ENCODE peak calls at places on chromosomes 12 and 14, in six cellular contexts. One of them, this sample, is unnamed.
A peak's percentile ranks its signal among the peaks of the same experiment; 100 is the strongest.

GRCh38 chr12:2624543-2625266 is 170.1 kb upstream of the FKBP4 start:
- DNase-seq in K562: peak; percentile 48
- DNase-seq in GM12892: no peak
- DNase-seq in H1: peak; percentile 62
- DNase-seq in HepG2: no peak
- DNase-seq in GM12878: no peak
- DNase-seq in this sample: no peak

GRCh38 chr14:95253039-95253620 is 66.6 kb downstream of the CLMN start:
- DNase-seq in K562: no peak
- DNase-seq in GM12892: no peak
- DNase-seq in H1: no peak
- DNase-seq in HepG2: no peak
- DNase-seq in GM12878: no peak
- DNase-seq in this sample: no peak

GRCh38 chr12:92141585-92142244 is 3.9 kb downstream of the BTG1 start:
- DNase-seq in K562: no peak
- DNase-seq in GM12892: no peak
- DNase-seq in H1: no peak
- DNase-seq in HepG2: no peak
- DNase-seq in GM12878: no peak
- DNase-seq in this sample: no peak

GRCh38 chr12:30753761-30754382 is 879 bp downstream of the CAPRIN2 start:
- DNase-seq in K562: peak; percentile 14
- DNase-seq in GM12892: no peak
- DNase-seq in H1: no peak
- DNase-seq in HepG2: no peak
- DNase-seq in GM12878: no peak
- DNase-seq in this sample: no peak

GRCh38 chr14:96204151-96205058 is at the start of gene BDKRB2:
- DNase-seq in K562: no peak
- DNase-seq in GM12892: no peak
- DNase-seq in H1: peak; percentile 17
- DNase-seq in HepG2: peak; percentile 54
- DNase-seq in GM12878: no peak
- DNase-seq in this sample: no peak

GRCh38 chr12:71014180-71014785 is 93.7 kb upstream of the PTPRR start:
- DNase-seq in K562: peak; percentile 29
- DNase-seq in GM12892: no peak
- DNase-seq in H1: no peak
- DNase-seq in HepG2: peak; percentile 5
- DNase-seq in GM12878: no peak
- DNase-seq in this sample: no peak

GRCh38 chr14:99509871-99510555 is 28.8 kb downstream of the CCNK start:
- DNase-seq in K562: no peak
- DNase-seq in GM12892: no peak
- DNase-seq in H1: no peak
- DNase-seq in HepG2: no peak
- DNase-seq in GM12878: no peak
- DNase-seq in this sample: no peak

GRCh38 chr14:80426686-80427085 is 215.4 kb upstream of the DIO2 start:
- DNase-seq in K562: no peak
- DNase-seq in GM12892: no peak
- DNase-seq in H1: no peak
- DNase-seq in HepG2: no peak
- DNase-seq in GM12878: no peak
- DNase-seq in this sample: no peak

GRCh38 chr12:119645535-119646059 is 22.3 kb upstream of the PRKAB1 start:
- DNase-seq in K562: no peak
- DNase-seq in GM12892: no peak
- DNase-seq in H1: no peak
- DNase-seq in HepG2: no peak
- DNase-seq in GM12878: no peak
- DNase-seq in this sample: no peak

GRCh38 chr14:67943947-67944346 is 124.4 kb downstream of the RAD51B start:
- DNase-seq in K562: peak; percentile 79
- DNase-seq in GM12892: peak; percentile 13
- DNase-seq in H1: peak; percentile 15
- DNase-seq in HepG2: peak; percentile 73
- DNase-seq in GM12878: peak; percentile 49
- DNase-seq in this sample: peak; percentile 15

GRCh38 chr12:4148418-4149056 is 125.0 kb upstream of the CCND2 start:
- DNase-seq in K562: no peak
- DNase-seq in GM12892: no peak
- DNase-seq in H1: no peak
- DNase-seq in HepG2: no peak
- DNase-seq in GM12878: peak; percentile 93
- DNase-seq in this sample: no peak

GRCh38 chr12:42568952-42569916 is 20.3 kb downstream of the PRICKLE1 start:
- DNase-seq in K562: peak; percentile 61
- DNase-seq in GM12892: no peak
- DNase-seq in H1: no peak
- DNase-seq in HepG2: peak; percentile 30
- DNase-seq in GM12878: peak; percentile 38
- DNase-seq in this sample: no peak

GRCh38 chr12:69934011-69934410 is 109.0 kb downstream of the MYRFL start:
- DNase-seq in K562: no peak
- DNase-seq in GM12892: no peak
- DNase-seq in H1: no peak
- DNase-seq in HepG2: no peak
- DNase-seq in GM12878: no peak
- DNase-seq in this sample: no peak

GRCh38 chr14:56752428-56752827 is 57.9 kb downstream of the OTX2 start:
- DNase-seq in K562: no peak
- DNase-seq in GM12892: no peak
- DNase-seq in H1: no peak
- DNase-seq in HepG2: no peak
- DNase-seq in GM12878: no peak
- DNase-seq in this sample: no peak

GRCh38 chr12:51430196-51430895 is 5.7 kb downstream of the SLC4A8 start:
- DNase-seq in K562: no peak
- DNase-seq in GM12892: no peak
- DNase-seq in H1: no peak
- DNase-seq in HepG2: peak; percentile 49
- DNase-seq in GM12878: no peak
- DNase-seq in this sample: no peak

DNA sequence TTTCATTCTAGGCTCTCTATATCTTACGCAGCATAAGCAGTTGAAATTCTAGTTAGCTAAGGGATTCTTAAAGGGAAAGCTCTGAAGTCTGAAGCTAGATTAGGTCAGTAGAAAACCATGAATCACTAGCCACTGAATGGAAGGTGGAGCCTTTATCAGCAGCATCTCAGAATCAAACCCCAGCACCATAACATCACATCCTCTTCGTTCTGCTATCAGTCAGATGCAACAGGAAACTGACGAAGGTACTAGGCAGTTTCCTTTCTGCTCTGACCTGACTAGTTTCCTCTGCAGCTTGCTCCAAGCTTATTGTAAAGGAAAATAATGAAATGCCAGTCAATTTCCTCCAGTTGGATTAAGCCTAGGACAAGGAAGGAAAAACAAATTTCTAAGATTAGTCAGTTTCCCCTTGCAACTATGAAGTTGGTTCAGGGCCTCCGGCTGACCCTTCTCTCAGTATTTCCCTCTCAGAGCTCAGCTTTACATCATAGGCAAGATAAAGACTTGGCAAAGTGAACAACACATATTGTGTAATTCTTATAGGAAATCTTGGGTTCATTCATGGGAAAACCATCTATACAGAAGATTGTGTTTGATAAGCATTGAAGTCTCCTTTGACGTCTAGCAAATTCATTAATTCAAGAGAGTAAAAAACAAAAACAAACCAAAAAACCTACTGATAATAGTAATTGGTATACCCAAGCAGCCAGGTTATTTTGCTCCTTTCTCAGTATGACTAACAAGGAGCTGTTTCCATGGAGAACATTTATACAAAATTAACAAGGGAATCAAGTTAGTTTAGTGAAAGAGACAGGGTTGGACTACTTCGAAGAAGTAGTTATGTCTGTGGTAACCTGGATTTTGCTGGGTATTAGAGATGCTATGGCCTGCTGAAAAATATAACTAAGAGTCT is 43.4 kb upstream of the CFAP54 start:
- DNase-seq in K562: peak; percentile 75
- DNase-seq in GM12892: peak; percentile 23
- DNase-seq in H1: no peak
- DNase-seq in HepG2: no peak
- DNase-seq in GM12878: peak; percentile 53
- DNase-seq in this sample: peak; percentile 35
- TF ChIP-seq POLR2AphosphoS5 in K562: no peak
- TF ChIP-seq POLR2AphosphoS5 in GM12892: no peak
- TF ChIP-seq POLR2AphosphoS5 in H1: no peak
- TF ChIP-seq POLR2AphosphoS5 in HepG2: no peak
- TF ChIP-seq POLR2AphosphoS5 in GM12878: no peak
- TF ChIP-seq POLR2AphosphoS5 in this sample: no peak

GRCh38 chr14:54756656-54757392 is 145.8 kb downstream of the GCH1 start:
- DNase-seq in K562: no peak
- DNase-seq in GM12892: no peak
- DNase-seq in H1: no peak
- DNase-seq in HepG2: no peak
- DNase-seq in GM12878: no peak
- DNase-seq in this sample: no peak
- TF ChIP-seq POLR2A in K562: no peak
- TF ChIP-seq POLR2A in GM12892: no peak
- TF ChIP-seq POLR2A in H1: no peak
- TF ChIP-seq POLR2A in HepG2: no peak
- TF ChIP-seq POLR2A in GM12878: no peak
- TF ChIP-seq POLR2A in this sample: no peak

GRCh38 chr14:89400529-89400928 is 16.5 kb downstream of the FOXN3 start:
- DNase-seq in K562: no peak
- DNase-seq in GM12892: no peak
- DNase-seq in H1: no peak
- DNase-seq in HepG2: no peak
- DNase-seq in GM12878: no peak
- DNase-seq in this sample: no peak

GRCh38 chr14:89397569-89397968 is 19.5 kb downstream of the FOXN3 start:
- DNase-seq in K562: no peak
- DNase-seq in GM12892: no peak
- DNase-seq in H1: no peak
- DNase-seq in HepG2: no peak
- DNase-seq in GM12878: no peak
- DNase-seq in this sample: no peak

GRCh38 chr14:89401241-89401640 is 15.8 kb downstream of the FOXN3 start:
- DNase-seq in K562: no peak
- DNase-seq in GM12892: no peak
- DNase-seq in H1: no peak
- DNase-seq in HepG2: no peak
- DNase-seq in GM12878: no peak
- DNase-seq in this sample: no peak

GRCh38 chr14:89399157-89399556 is 17.9 kb downstream of the FOXN3 start:
- DNase-seq in K562: no peak
- DNase-seq in GM12892: no peak
- DNase-seq in H1: no peak
- DNase-seq in HepG2: no peak
- DNase-seq in GM12878: no peak
- DNase-seq in this sample: no peak

DNA sequence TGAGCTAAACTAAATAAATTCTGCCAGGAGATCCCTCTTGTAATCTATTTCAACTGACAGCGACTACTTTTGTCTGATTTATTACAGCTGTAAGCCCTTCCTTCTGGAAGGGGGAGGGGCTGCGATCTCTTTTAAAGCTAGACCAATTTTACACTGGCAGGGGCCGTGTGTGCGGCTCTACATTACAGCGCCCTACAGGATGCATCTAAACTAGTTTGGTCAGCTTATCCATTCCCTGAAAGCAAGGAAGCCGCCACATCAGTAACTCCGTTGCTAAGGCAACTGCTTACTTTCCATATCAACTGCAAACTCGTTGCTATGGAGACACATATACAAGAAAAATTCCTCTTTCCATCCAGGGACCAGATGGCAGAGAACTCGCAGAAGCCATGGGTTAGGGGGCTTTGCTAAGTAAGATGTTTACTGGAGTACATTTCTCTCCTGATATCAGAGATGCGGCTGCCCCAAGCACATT is 17.4 kb downstream of the FOXN3 start:
- DNase-seq in K562: no peak
- DNase-seq in GM12892: no peak
- DNase-seq in H1: no peak
- DNase-seq in HepG2: peak; percentile 29
- DNase-seq in GM12878: no peak
- DNase-seq in this sample: no peak
- TF ChIP-seq TAF1 in K562: no peak
- TF ChIP-seq TAF1 in GM12892: no peak
- TF ChIP-seq TAF1 in H1: no peak
- TF ChIP-seq TAF1 in HepG2: no peak
- TF ChIP-seq TAF1 in GM12878: no peak
- TF ChIP-seq TAF1 in this sample: no peak

GRCh38 chr14:73744175-73744867 is 30.1 kb upstream of the PNMA1 start:
- DNase-seq in K562: no peak
- DNase-seq in GM12892: no peak
- DNase-seq in H1: no peak
- DNase-seq in HepG2: no peak
- DNase-seq in GM12878: no peak
- DNase-seq in this sample: no peak

GRCh38 chr14:73743431-73743931 is 29.3 kb upstream of the PNMA1 start:
- DNase-seq in K562: peak; percentile 49
- DNase-seq in GM12892: peak; percentile 66
- DNase-seq in H1: no peak
- DNase-seq in HepG2: no peak
- DNase-seq in GM12878: no peak
- DNase-seq in this sample: peak; percentile 56

GRCh38 chr14:73746540-73747385 is 32.6 kb upstream of the PNMA1 start:
- DNase-seq in K562: no peak
- DNase-seq in GM12892: no peak
- DNase-seq in H1: no peak
- DNase-seq in HepG2: no peak
- DNase-seq in GM12878: no peak
- DNase-seq in this sample: no peak

GRCh38 chr14:73745571-73746539 is 31.7 kb upstream of the PNMA1 start:
- DNase-seq in K562: no peak
- DNase-seq in GM12892: no peak
- DNase-seq in H1: no peak
- DNase-seq in HepG2: no peak
- DNase-seq in GM12878: no peak
- DNase-seq in this sample: no peak

GRCh38 chr14:73744874-73745529 is 30.8 kb upstream of the PNMA1 start:
- DNase-seq in K562: no peak
- DNase-seq in GM12892: no peak
- DNase-seq in H1: no peak
- DNase-seq in HepG2: no peak
- DNase-seq in GM12878: no peak
- DNase-seq in this sample: no peak
- TF ChIP-seq POLR2AphosphoS5 in K562: no peak
- TF ChIP-seq POLR2AphosphoS5 in GM12892: peak; percentile 36
- TF ChIP-seq POLR2AphosphoS5 in H1: no peak
- TF ChIP-seq POLR2AphosphoS5 in HepG2: no peak
- TF ChIP-seq POLR2AphosphoS5 in GM12878: no peak
- TF ChIP-seq POLR2AphosphoS5 in this sample: no peak

This sample was measured in GM12891.